ENCODE peak calls at places on chromosomes 3 and 15, in four cellular contexts. R, P, V and L are unnamed samples.

GRCh38 chr15:80585544-80586018 is 109.5 kb upstream of the ABHD17C start:
- DNase-seq in R (no peak), P (peak; percentile 31), V (no peak), L (peak; percentile 29)

GRCh38 chr3:188272481-188273372 is 118.8 kb downstream of the LPP start:
- DNase-seq in R (no peak), V (no peak), P (no peak), L (no peak)

GRCh38 chr15:68829068-68829467 is 8.4 kb upstream of the ANP32A start:
- DNase-seq in R (no peak), V (no peak), P (no peak), L (peak; percentile 58)

GRCh38 chr3:194745427-194746184 is 59.9 kb downstream of the FAM43A start:
- DNase-seq in P (no peak), V (no peak), R (no peak), L (no peak)

GRCh38 chr15:64894395-64895056 is 17.2 kb upstream of the ANKDD1A start:
- DNase-seq in V (no peak), P (no peak), R (no peak), L (peak; percentile 82)

GRCh38 chr15:62636823-62637320 is 405.7 kb upstream of the TPM1 start:
- DNase-seq in P (no peak), R (no peak), V (no peak), L (no peak)

GRCh38 chr3:129605593-129606521 is 619 bp downstream of the PLXND1 start:
- DNase-seq in P (no peak), V (no peak), R (peak; percentile 78), L (no peak)

GRCh38 chr3:62201438-62202035 is 171.8 kb downstream of the FEZF2 start:
- DNase-seq in V (peak; percentile 36), P (peak; percentile 16), R (peak; percentile 65), L (peak; percentile 76)

GRCh38 chr3:76585794-76586392 is 454.0 kb upstream of the ROBO2 start:
- DNase-seq in V (peak; percentile 2), P (no peak), R (peak; percentile 34), L (peak; percentile 59)

GRCh38 chr3:8997151-8997550 is 33.9 kb upstream of the RAD18 start:
- DNase-seq in R (no peak), P (no peak), V (no peak), L (no peak)

GRCh38 chr15:19987389-19988048 is 554.1 kb downstream of the GOLGA6L6 start:
- DNase-seq in V (peak; percentile 32), R (peak; percentile 56), P (no peak), L (peak; percentile 16)

GRCh38 chr3:163071684-163072083 is 1575.1 kb downstream of the OTOL1 start:
- DNase-seq in V (no peak), R (no peak), P (no peak), L (no peak)

GRCh38 chr3:127671523-127672428 is 976 bp upstream of the ABTB1 start:
- DNase-seq in V (peak; percentile 44), R (peak; percentile 61), P (no peak), L (peak; percentile 32)

GRCh38 chr3:178498866-178499265 is 37.4 kb upstream of the KCNMB2 start:
- DNase-seq in V (no peak), R (no peak), P (no peak), L (no peak)

GRCh38 chr3:57942872-57943283 is 65.3 kb upstream of the FLNB start:
- DNase-seq in R (no peak), V (no peak), P (no peak), L (no peak)

GRCh38 chr3:179745109-179745508 is 92.3 kb downstream of the USP13 start:
- DNase-seq in V (no peak), P (no peak), R (no peak), L (no peak)

GRCh38 chr3:114502204-114502603 is 208.4 kb downstream of the TIGIT start:
- DNase-seq in P (no peak), R (no peak), V (no peak), L (no peak)

GRCh38 chr15:83290236-83290635 is 5.8 kb upstream of the BNC1 start:
- DNase-seq in R (peak; percentile 24), V (peak; percentile 16), P (no peak), L (peak; percentile 31)

GRCh38 chr3:78077842-78078241 is 1037.9 kb downstream of the ROBO2 start:
- DNase-seq in R (no peak), P (no peak), V (no peak), L (no peak)

GRCh38 chr3:52682016-52682415 is 3.7 kb downstream of the PBRM1 start:
- DNase-seq in R (peak; percentile 30), P (peak; percentile 38), V (peak; percentile 45), L (peak; percentile 42)

GRCh38 chr3:39810647-39811161 is 1.3 kb downstream of the MYRIP start:
- DNase-seq in R (no peak), V (no peak), P (no peak), L (peak; percentile 40)

GRCh38 chr3:39809995-39810595 is 686 bp downstream of the MYRIP start:
- DNase-seq in V (no peak), R (no peak), P (no peak), L (peak; percentile 60)

GRCh38 chr3:39809181-39809994 is at the start of gene MYRIP:
- DNase-seq in V (peak; percentile 98), P (no peak), R (peak; percentile 96), L (peak; percentile 89)

GRCh38 chr3:39806820-39807219 is 2.6 kb upstream of the MYRIP start:
- DNase-seq in P (no peak), R (no peak), V (no peak), L (no peak)

GRCh38 chr3:39808467-39809180 is 785 bp upstream of the MYRIP start:
- DNase-seq in R (peak; percentile 40), P (no peak), V (no peak), L (peak; percentile 89)
- TF ChIP-seq REST in R (no peak), P (no peak), V (no peak), L (peak; percentile 60)

DNA sequence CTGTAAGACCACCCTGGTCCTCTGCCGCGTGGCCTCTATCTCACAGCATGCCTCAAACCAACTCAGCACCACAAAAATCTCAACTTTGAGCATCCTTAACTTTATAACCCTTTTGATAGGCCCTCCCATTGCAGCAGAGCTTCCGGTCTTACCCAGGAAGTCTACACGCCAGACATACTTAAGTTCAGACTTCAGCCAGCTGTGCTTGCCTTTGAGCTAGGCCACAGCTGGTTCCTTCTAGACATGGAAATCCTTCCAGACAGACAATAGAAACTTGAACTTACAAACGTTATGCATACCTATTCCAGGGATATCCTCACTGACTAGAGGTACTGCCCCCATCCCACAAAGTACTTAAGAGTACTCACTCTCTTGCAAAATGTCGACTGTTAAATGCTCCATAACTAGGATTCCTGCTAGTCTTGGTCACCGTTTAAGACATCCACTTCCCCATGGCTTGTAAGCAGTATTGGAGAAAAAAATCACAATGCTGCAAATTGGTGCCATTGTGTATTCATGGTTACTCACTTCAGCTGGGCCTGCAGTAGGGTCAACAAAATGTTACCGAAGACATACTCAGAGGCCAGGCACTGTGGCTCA is 183.5 kb downstream of the TBL1XR1 start:
- DNase-seq in P (no peak), R (no peak), V (no peak), L (peak; percentile 54)
- H3K4me2 ChIP-seq in P (no peak overlapping the region), R (no peak overlapping the region), V (no peak overlapping the region), L (no peak overlapping the region)

GRCh38 chr3:187183903-187184302 is 13.4 kb upstream of the RTP1 start:
- DNase-seq in R (no peak), V (no peak), P (no peak), L (no peak)
- H2AFZ ChIP-seq in R (no peak overlapping the region), V (no peak overlapping the region), P (no peak overlapping the region), L (no peak overlapping the region)

DNA sequence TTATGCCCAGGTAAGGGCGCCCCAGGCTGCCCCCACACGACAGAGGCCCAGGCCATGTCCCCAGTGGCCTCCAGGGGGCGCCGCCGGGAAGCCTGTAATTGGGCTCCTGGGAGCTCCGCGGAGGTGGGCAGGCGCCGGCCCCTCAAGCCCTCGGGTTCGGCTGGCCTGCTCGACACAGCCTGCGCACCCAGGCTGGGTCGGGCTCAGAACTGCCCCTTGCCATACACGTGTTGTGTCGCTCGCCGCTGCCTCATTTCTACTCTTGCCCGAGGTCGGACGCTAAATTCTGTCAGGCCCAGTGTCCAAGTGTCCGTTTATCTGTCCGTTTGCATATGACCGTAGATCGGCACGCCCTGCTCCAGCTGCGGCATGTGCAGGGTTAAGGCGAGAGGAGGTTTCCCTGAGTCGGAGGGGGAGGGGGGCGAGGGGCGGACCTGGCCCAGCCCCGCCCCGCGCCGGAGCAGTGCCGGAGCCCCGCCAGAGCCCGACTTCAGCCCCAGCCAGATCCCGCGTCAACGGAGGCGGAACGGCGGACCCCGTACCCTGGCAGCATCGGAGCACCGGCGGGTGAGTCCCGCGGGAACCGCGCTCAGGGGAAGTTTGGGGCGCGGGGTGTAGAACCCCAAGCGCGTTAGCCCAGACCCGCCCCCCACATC is at the start of gene KLHDC8B:
- DNase-seq in V (peak; percentile 91), P (peak; percentile 54), R (peak; percentile 97), L (peak; percentile 93)
- TF ChIP-seq REST in V (no peak), P (no peak), R (no peak), L (no peak)

GRCh38 chr3:24318668-24319287 is 175.9 kb downstream of the THRB start:
- DNase-seq in R (no peak), P (no peak), V (no peak), L (no peak)

GRCh38 chr3:24311881-24312280 is 182.8 kb downstream of the THRB start:
- DNase-seq in V (no peak), R (no peak), P (no peak), L (no peak)

GRCh38 chr3:24315991-24316390 is 178.7 kb downstream of the THRB start:
- DNase-seq in P (no peak), V (no peak), R (no peak), L (no peak)

GRCh38 chr3:24315342-24315741 is 179.3 kb downstream of the THRB start:
- DNase-seq in P (no peak), R (no peak), V (no peak), L (no peak)

GRCh38 chr3:24316887-24317383 is 177.7 kb downstream of the THRB start:
- DNase-seq in V (no peak), P (no peak), R (no peak), L (no peak)
- H3K4me2 ChIP-seq in V (no peak overlapping the region), P (peak overlapping the region; percentile 31), R (no peak overlapping the region), L (no peak overlapping the region)

DNA sequence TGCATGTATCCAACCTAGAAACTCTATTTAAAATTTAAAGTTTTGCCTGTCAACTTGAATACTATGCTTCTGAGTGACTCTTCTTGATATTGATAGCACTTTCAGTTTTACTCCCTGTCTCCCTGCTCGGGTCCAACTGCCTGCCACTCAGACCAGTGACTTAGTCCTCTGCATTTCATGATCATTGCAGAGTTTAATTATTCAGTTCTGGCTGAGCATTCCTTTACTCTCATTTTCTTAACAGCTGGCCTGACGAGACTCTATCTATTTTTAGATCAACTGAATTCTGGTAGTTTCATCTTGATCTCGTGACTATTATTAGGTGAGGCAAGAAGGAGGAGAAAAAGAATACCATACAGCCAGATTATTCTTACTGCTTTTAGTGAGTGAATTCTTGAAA is 617.4 kb downstream of the SI start:
- DNase-seq in P (no peak), V (no peak), R (no peak), L (no peak)
- H2AFZ ChIP-seq in P (peak overlapping the region; percentile 60), V (peak overlapping the region; percentile 64), R (peak overlapping the region; percentile 56), L (peak overlapping the region; percentile 24)

GRCh38 chr3:31531992-31532586 is 636 bp upstream of the STT3B start:
- DNase-seq in R (peak; percentile 98), P (peak; percentile 96), V (peak; percentile 98), L (peak; percentile 99)
- TF ChIP-seq REST in R (no peak), P (no peak), V (peak; percentile 90), L (no peak)

DNA sequence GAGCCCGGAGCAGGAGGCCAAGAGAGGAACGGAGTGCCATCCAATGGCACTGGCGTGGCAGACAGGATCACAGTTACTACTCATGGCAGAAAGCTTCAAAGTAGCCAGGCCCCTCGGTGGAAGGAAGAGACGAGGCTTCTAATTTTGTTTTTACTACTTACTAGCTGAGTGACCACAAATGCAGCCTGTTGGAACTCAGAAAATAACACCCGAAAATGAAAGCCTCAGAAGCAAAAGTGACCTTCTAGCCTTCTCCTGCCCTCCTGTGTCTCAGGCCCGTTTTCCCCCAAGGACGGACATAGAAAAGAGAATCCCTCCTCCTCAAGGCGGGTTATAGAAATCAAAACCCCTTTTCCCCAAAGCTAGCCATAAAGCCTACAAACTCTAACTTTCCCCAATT is 9.9 kb upstream of the STRA6 start:
- DNase-seq in V (no peak), P (no peak), R (no peak), L (no peak)
- H3K4me2 ChIP-seq in V (no peak overlapping the region), P (no peak overlapping the region), R (no peak overlapping the region), L (peak overlapping the region; percentile 62)